ENCODE peak calls at places on chromosomes 6 and 20, in eight cellular contexts. V is GM13977; F is PC-9; X is SK-MEL-5; W is activated naive CD4-positive, alpha-beta T cell; B is choroid plexus epithelial cell; P is HuH-7.5; E is BE2C. H is an unnamed sample.

GRCh38 chr20:3228750-3229032 is 10.3 kb downstream of the SLC4A11 start:
- DNase-seq in V (no peak), F (no peak), X (no peak), W (no peak), B (no peak), P (no peak), E (no peak), H (no peak)

GRCh38 chr6:11241793-11242201 is 9.3 kb upstream of the NEDD9 start:
- DNase-seq in V (no peak), F (no peak), X (no peak), W (no peak), B (peak), P (no peak), E (no peak), H (no peak)

GRCh38 chr6:132948889-132949288 is 134.5 kb downstream of the RPS12 start:
- DNase-seq in V (no peak), F (no peak), X (no peak), W (no peak), B (no peak), P (no peak), E (no peak), H (no peak)

GRCh38 chr6:106746660-106747059 is 117.3 kb downstream of the QRSL1 start:
- DNase-seq in V (no peak), F (peak), X (peak), W (no peak), B (peak), P (no peak), E (no peak), H (no peak)

GRCh38 chr20:57998276-57998675 is 230.2 kb downstream of the ANKRD60 start:
- DNase-seq in V (no peak), F (no peak), X (no peak), W (no peak), B (no peak), P (no peak), E (no peak), H (no peak)

GRCh38 chr6:17905611-17906592 is 81.5 kb downstream of the KIF13A start:
- DNase-seq in V (no peak), F (no peak), X (no peak), W (no peak), B (peak), P (no peak), E (no peak), H (no peak)

GRCh38 chr6:156881687-156882629 is 104.8 kb downstream of the ARID1B start:
- DNase-seq in V (no peak), F (no peak), X (no peak), W (no peak), B (no peak), P (no peak), E (no peak), H (no peak)

GRCh38 chr6:256169-256568 is 36.1 kb upstream of the DUSP22 start:
- DNase-seq in V (no peak), F (no peak), X (no peak), W (no peak), B (no peak), P (no peak), E (no peak), H (no peak)

GRCh38 chr20:44084891-44085290 is 102.1 kb downstream of the JPH2 start:
- DNase-seq in V (no peak), F (no peak), X (no peak), W (no peak), B (no peak), P (no peak), E (no peak), H (no peak)

GRCh38 chr6:36195471-36196048 is 984 bp upstream of the BRPF3 start:
- DNase-seq in V (no peak), F (no peak), X (no peak), W (no peak), B (peak), P (no peak), E (no peak), H (no peak)

GRCh38 chr6:133610974-133611373 is 277.9 kb upstream of the TCF21 start:
- DNase-seq in V (no peak), F (no peak), X (no peak), W (no peak), B (peak), P (no peak), E (no peak), H (no peak)

GRCh38 chr6:85186546-85187170 is 263.2 kb upstream of the NT5E start:
- DNase-seq in V (no peak), F (no peak), X (no peak), W (no peak), B (peak), P (no peak), E (no peak), H (no peak)

GRCh38 chr6:73231986-73232391 is 6.7 kb upstream of the KHDC1L start:
- DNase-seq in V (no peak), F (no peak), X (no peak), W (no peak), B (no peak), P (no peak), E (no peak), H (no peak)

GRCh38 chr6:159836294-159837140 is 36.4 kb downstream of the PNLDC1 start:
- DNase-seq in V (no peak), F (no peak), X (no peak), W (no peak), B (no peak), P (no peak), E (no peak), H (no peak)

GRCh38 chr6:31385041-31385440 is 18.4 kb upstream of the MICA start:
- DNase-seq in V (no peak), F (no peak), X (no peak), W (no peak), B (no peak), P (no peak), E (no peak), H (no peak)

GRCh38 chr20:38764563-38765355 is 16.5 kb downstream of the ACTR5 start:
- DNase-seq in V (no peak), F (peak), X (peak), W (no peak), B (peak), P (no peak), E (no peak), H (no peak)

GRCh38 chr6:146914563-146915483 is 289.4 kb upstream of the STXBP5 start:
- DNase-seq in V (no peak), F (peak), X (peak), W (no peak), B (peak), P (no peak), E (peak), H (no peak)